ENCODE peak calls at places on chromosomes 1 and 21, in ten cellular contexts. J is ovary, D is astrocyte, E is fibroblast of lung, K is H9, Z is hepatocyte, O is transverse colon, I is right lobe of liver, R is H1, M is PC-3. G is an unnamed sample. For H3K9me3 and H3K4me1, the result is how much of the 10 kb centered on the place peaks cover.

GRCh38 chr1:28716336-28716735 is 20.4 kb upstream of the YTHDF2 start:
- DNase-seq in J (no peak), D (no peak), E (no peak), K (no peak), Z (no peak), O (no peak), I (no peak), R (no peak), M (no peak), G (no peak)

GRCh38 chr21:37699024-37699770 is 217.1 kb downstream of the KCNJ6 start:
- DNase-seq in J (no peak), D (no peak), E (no peak), K (no peak), Z (peak), O (no peak), I (no peak), R (no peak), M (no peak), G (no peak)

GRCh38 chr21:43890042-43890441 is 25.0 kb downstream of the AGPAT3 start:
- DNase-seq in J (no peak), D (no peak), E (no peak), K (peak), Z (no peak), O (no peak), I (no peak), R (peak), M (no peak), G (no peak)

GRCh38 chr1:6854166-6854565 is 68.9 kb downstream of the CAMTA1 start:
- DNase-seq in J (no peak), D (no peak), E (no peak), K (no peak), Z (no peak), O (no peak), I (no peak), R (no peak), M (peak), G (no peak)

GRCh38 chr21:43934116-43934515 is 69.1 kb downstream of the AGPAT3 start:
- DNase-seq in J (no peak), D (no peak), E (no peak), K (no peak), Z (no peak), O (no peak), I (peak), R (no peak), M (no peak), G (no peak)

GRCh38 chr1:167631987-167632680 is 2.1 kb downstream of the RCSD1 start:
- DNase-seq in J (no peak), D (no peak), E (no peak), K (no peak), Z (no peak), O (peak), I (no peak), R (no peak), M (no peak), G (no peak)

GRCh38 chr1:23453455-23454000 is 29.0 kb upstream of the TCEA3 start:
- DNase-seq in J (no peak), D (no peak), E (no peak), K (no peak), Z (no peak), O (no peak), I (no peak), R (no peak), M (no peak), G (no peak)

GRCh38 chr21:44029460-44030087 is 17.5 kb downstream of the TRAPPC10 start:
- DNase-seq in J (no peak), D (no peak), E (no peak), K (no peak), Z (no peak), O (no peak), I (no peak), R (no peak), M (no peak), G (no peak)

GRCh38 chr1:87017994-87018672 is 103.7 kb downstream of the HS2ST1 start:
- DNase-seq in J (no peak), D (no peak), E (peak), K (no peak), Z (peak), O (no peak), I (no peak), R (no peak), M (peak), G (no peak)

GRCh38 chr1:34028381-34029055 is 136.5 kb downstream of the CSMD2 start:
- DNase-seq in J (no peak), D (no peak), E (no peak), K (no peak), Z (no peak), O (no peak), I (no peak), R (no peak), M (no peak), G (no peak)

GRCh38 chr1:23126801-23127200 is 41.9 kb downstream of the LUZP1 start:
- DNase-seq in J (no peak), D (peak), E (peak), K (no peak), Z (no peak), O (no peak), I (no peak), R (no peak), M (peak), G (no peak)

GRCh38 chr1:203276916-203277535 is 28.3 kb upstream of the BTG2 start:
- DNase-seq in J (peak), D (no peak), E (no peak), K (no peak), Z (no peak), O (no peak), I (no peak), R (peak), M (no peak), G (no peak)

GRCh38 chr1:63516629-63517028 is 6.4 kb downstream of the ITGB3BP start:
- DNase-seq in J (no peak), D (no peak), E (no peak), K (no peak), Z (no peak), O (no peak), I (no peak), R (no peak), M (no peak), G (no peak)

GRCh38 chr21:43950936-43951335 is 61.2 kb upstream of the TRAPPC10 start:
- DNase-seq in J (no peak), D (no peak), E (no peak), K (no peak), Z (no peak), O (no peak), I (no peak), R (no peak), M (no peak), G (no peak)

GRCh38 chr1:169326644-169327316 is 40.8 kb downstream of the NME7 start:
- DNase-seq in J (no peak), D (peak), E (peak), K (no peak), Z (no peak), O (no peak), I (no peak), R (no peak), M (peak), G (peak)

GRCh38 chr21:41634858-41635257 is 126.9 kb upstream of the TMPRSS2 start:
- DNase-seq in J (no peak), D (peak), E (peak), K (no peak), Z (no peak), O (no peak), I (no peak), R (no peak), M (peak), G (no peak)
- H3K9me3 ChIP-seq in J (under half), D (under half), E (under half), K (under half), Z (under half), O (under half), I (under half), R (under half), M (under half), G (under half)

DNA sequence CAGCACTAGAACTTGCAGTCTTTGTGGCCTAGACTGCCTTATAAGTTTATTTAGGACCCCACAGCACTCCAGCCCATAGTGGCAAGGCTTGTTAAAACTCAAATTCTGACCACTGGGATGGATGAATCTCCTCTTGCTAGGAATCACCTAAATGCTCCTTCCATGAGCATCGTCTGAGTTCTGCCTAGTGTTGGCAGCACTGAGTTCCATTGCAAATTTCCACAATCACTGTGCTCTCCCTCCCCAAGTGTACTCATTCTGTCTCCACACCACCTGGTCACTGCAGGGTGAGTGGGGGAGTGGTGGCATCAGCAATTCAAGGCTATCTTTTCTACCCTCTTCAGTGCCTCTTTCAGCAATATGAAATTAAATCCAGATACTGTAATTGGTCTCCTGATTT is 46.7 kb upstream of the PTBP2 start:
- DNase-seq in J (no peak), D (no peak), E (no peak), K (no peak), Z (no peak), O (no peak), I (no peak), R (no peak), M (no peak), G (no peak)
- H3K4me1 ChIP-seq in J (under half), D (under half), E (under half), K (under half), Z (under half), O (under half), I (under half), R (under half), M (under half), G (under half)

GRCh38 chr1:81183157-81183952 is 617.4 kb upstream of the ADGRL2 start:
- DNase-seq in J (no peak), D (no peak), E (peak), K (no peak), Z (no peak), O (no peak), I (no peak), R (no peak), M (no peak), G (no peak)
- TF ChIP-seq CTCF in J (no peak), D (no peak), E (no peak), K (no peak), Z (no peak), O (no peak), I (no peak), R (no peak), M (no peak), G (no peak)

GRCh38 chr1:151718666-151719065 is 2.1 kb upstream of the CELF3 start:
- DNase-seq in J (no peak), D (no peak), E (no peak), K (no peak), Z (no peak), O (no peak), I (no peak), R (no peak), M (no peak), G (no peak)
- H3K9me3 ChIP-seq in J (under half), D (under half), E (under half), K (under half), Z (under half), O (under half), I (under half), R (under half), M (under half), G (under half)

DNA sequence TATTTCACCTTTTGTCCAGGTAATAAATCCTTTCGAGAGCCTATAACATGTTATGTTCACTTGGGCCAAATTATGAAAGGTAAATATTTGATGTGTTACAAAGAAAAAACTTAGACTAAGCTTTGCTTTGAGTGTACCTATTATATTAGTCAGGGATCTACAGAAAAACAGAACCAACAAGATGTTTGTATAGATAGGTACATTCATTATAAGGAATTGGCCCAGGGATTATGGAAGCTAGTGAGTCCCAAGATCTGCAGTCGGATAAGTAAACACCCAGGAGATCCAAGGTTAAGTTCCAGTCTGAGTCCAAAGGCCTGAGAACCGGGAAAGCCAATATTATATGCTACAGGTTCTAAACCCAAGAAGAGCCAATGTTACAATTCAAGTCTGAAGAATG is 234.5 kb downstream of the NRIP1 start:
- DNase-seq in J (no peak), D (no peak), E (no peak), K (no peak), Z (no peak), O (no peak), I (no peak), R (no peak), M (peak), G (no peak)
- H3K4me1 ChIP-seq in J (under half), D (under half), E (under half), K (under half), Z (under half), O (under half), I (under half), R (under half), M (under half), G (under half)

GRCh38 chr1:8816306-8816705 is 1.1 kb downstream of the RERE start:
- DNase-seq in J (no peak), D (peak), E (no peak), K (no peak), Z (no peak), O (no peak), I (no peak), R (no peak), M (peak), G (peak)
- TF ChIP-seq CTCF in J (no peak), D (no peak), E (no peak), K (no peak), Z (no peak), O (no peak), I (no peak), R (no peak), M (no peak), G (no peak)

DNA sequence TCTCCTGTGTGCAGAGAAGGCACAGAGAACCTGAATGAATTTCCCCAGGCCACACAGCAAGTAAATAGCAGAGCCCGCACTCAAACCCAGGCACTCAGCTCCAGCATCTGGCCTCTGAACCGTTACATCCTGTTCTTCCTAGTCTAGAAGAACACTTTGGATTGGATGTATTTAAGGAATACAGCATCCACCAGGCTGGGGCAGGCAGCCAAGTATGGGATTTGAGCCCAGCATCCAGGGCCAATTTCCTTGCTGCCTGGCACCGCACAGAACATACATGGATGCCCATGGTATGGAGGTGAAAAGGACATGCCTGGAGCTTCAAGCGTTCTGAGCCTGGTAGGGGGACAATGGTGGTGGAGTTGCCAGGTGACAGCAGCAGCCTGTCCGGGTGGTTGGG is 9.7 kb downstream of the AJAP1 start:
- DNase-seq in J (no peak), D (no peak), E (no peak), K (no peak), Z (no peak), O (no peak), I (no peak), R (no peak), M (no peak), G (no peak)
- H3K9me3 ChIP-seq in J (under half), D (under half), E (under half), K (under half), Z (under half), O (under half), I (under half), R (under half), M (under half), G (under half)

DNA sequence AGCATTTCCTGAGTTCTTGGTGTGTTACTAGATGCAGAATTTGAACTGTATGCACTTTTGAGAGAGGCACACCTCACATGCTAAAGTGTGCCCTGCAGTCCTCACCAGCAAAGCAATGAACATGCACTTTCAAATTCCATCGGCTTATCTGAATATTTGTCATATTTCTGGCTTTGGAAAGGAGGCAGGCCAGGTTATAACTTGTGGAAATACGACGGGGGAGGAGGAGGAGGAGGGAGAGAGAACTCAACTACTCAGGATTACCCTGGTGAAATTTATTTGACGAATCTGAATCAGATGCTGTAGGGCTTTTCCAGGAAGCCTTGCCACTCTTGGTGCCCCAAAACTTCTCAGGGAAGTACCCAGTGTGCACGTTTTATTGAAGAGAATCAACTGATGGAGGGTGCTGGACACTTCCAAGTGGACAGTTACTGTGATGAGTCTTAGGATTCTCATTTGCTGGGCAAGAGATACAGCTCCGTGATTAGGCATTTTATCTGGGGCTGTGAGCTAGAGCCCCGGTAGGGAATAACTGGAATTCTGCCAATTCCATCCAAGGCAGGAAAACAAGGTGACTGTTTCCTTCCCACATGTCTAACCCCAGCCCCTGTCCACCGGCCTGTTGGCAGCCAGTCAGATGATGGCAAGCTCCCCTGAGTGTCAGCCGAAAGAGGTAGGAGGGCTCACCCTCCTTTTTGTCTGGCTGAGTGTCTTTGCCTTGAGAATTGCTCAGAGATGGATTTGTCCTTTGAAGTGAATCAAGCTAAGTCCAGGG is 3.8 kb downstream of the PDPN start:
- DNase-seq in J (peak), D (peak), E (no peak), K (no peak), Z (no peak), O (no peak), I (no peak), R (no peak), M (no peak), G (peak)
- H3K4me1 ChIP-seq in J (under half), D (under half), E (under half), K (under half), Z (under half), O (under half), I (under half), R (under half), M (under half), G (under half)